ENCODE peak calls at places on chromosomes 4 and X, in six cellular contexts. One of them, this sample, is unnamed.

GRCh38 chr4:142312391-142312790 is 533.7 kb downstream of the INPP4B start:
- DNase-seq in endothelial cell: no peak
- DNase-seq in M059J: no peak
- DNase-seq in stimulated activated naive B cell treated with anti-CD40 and anti-IgM and Interleukin-4, amounts not matched to agents 10 μg/mL and 1 μg/mL and 100 μg/mL, for 72 hours: no peak
- DNase-seq in amniotic epithelial cell: no peak
- DNase-seq in SW480: no peak
- DNase-seq in this sample: no peak

GRCh38 chr4:74932832-74933561 is at the start of gene PARM1:
- DNase-seq in endothelial cell: peak; percentile 91
- DNase-seq in M059J: peak; percentile 63
- DNase-seq in stimulated activated naive B cell treated with anti-CD40 and anti-IgM and Interleukin-4, amounts not matched to agents 10 μg/mL and 1 μg/mL and 100 μg/mL, for 72 hours: peak; percentile 81
- DNase-seq in amniotic epithelial cell: peak; percentile 77
- DNase-seq in SW480: peak; percentile 68
- DNase-seq in this sample: no peak

GRCh38 chrX:154002215-154002719 is 17.4 kb downstream of the IRAK1 start:
- DNase-seq in endothelial cell: no peak
- DNase-seq in M059J: peak; percentile 87
- DNase-seq in stimulated activated naive B cell treated with anti-CD40 and anti-IgM and Interleukin-4, amounts not matched to agents 10 μg/mL and 1 μg/mL and 100 μg/mL, for 72 hours: peak; percentile 49
- DNase-seq in amniotic epithelial cell: peak; percentile 84
- DNase-seq in SW480: peak; percentile 71
- DNase-seq in this sample: no peak

GRCh38 chrX:71366674-71367256 is 608 bp downstream of the TAF1 start:
- DNase-seq in endothelial cell: peak; percentile 21
- DNase-seq in M059J: peak; percentile 38
- DNase-seq in stimulated activated naive B cell treated with anti-CD40 and anti-IgM and Interleukin-4, amounts not matched to agents 10 μg/mL and 1 μg/mL and 100 μg/mL, for 72 hours: peak; percentile 7
- DNase-seq in amniotic epithelial cell: peak; percentile 8
- DNase-seq in SW480: peak; percentile 27
- DNase-seq in this sample: peak; percentile 13

GRCh38 chrX:131279617-131280016 is 9.5 kb downstream of the IGSF1 start:
- DNase-seq in endothelial cell: no peak
- DNase-seq in M059J: no peak
- DNase-seq in stimulated activated naive B cell treated with anti-CD40 and anti-IgM and Interleukin-4, amounts not matched to agents 10 μg/mL and 1 μg/mL and 100 μg/mL, for 72 hours: no peak
- DNase-seq in amniotic epithelial cell: no peak
- DNase-seq in SW480: no peak
- DNase-seq in this sample: no peak

GRCh38 chr4:7970031-7970946 is 30.6 kb upstream of the AFAP1 start:
- DNase-seq in endothelial cell: no peak
- DNase-seq in M059J: peak; percentile 88
- DNase-seq in stimulated activated naive B cell treated with anti-CD40 and anti-IgM and Interleukin-4, amounts not matched to agents 10 μg/mL and 1 μg/mL and 100 μg/mL, for 72 hours: no peak
- DNase-seq in amniotic epithelial cell: peak; percentile 85
- DNase-seq in SW480: peak; percentile 46
- DNase-seq in this sample: no peak

GRCh38 chr4:89712141-89712540 is 124.8 kb downstream of the SNCA start:
- DNase-seq in endothelial cell: no peak
- DNase-seq in M059J: no peak
- DNase-seq in stimulated activated naive B cell treated with anti-CD40 and anti-IgM and Interleukin-4, amounts not matched to agents 10 μg/mL and 1 μg/mL and 100 μg/mL, for 72 hours: no peak
- DNase-seq in amniotic epithelial cell: no peak
- DNase-seq in SW480: no peak
- DNase-seq in this sample: no peak

GRCh38 chrX:72079607-72080006 is 52.1 kb downstream of the RTL5 start:
- DNase-seq in endothelial cell: peak; percentile 48
- DNase-seq in M059J: no peak
- DNase-seq in stimulated activated naive B cell treated with anti-CD40 and anti-IgM and Interleukin-4, amounts not matched to agents 10 μg/mL and 1 μg/mL and 100 μg/mL, for 72 hours: no peak
- DNase-seq in amniotic epithelial cell: no peak
- DNase-seq in SW480: no peak
- DNase-seq in this sample: no peak

GRCh38 chrX:41293269-41293668 is 40.7 kb upstream of the DDX3X start:
- DNase-seq in endothelial cell: no peak
- DNase-seq in M059J: peak; percentile 24
- DNase-seq in stimulated activated naive B cell treated with anti-CD40 and anti-IgM and Interleukin-4, amounts not matched to agents 10 μg/mL and 1 μg/mL and 100 μg/mL, for 72 hours: no peak
- DNase-seq in amniotic epithelial cell: no peak
- DNase-seq in SW480: no peak
- DNase-seq in this sample: no peak

GRCh38 chrX:5730561-5730960 is 498.1 kb downstream of the NLGN4X start:
- DNase-seq in endothelial cell: no peak
- DNase-seq in M059J: no peak
- DNase-seq in stimulated activated naive B cell treated with anti-CD40 and anti-IgM and Interleukin-4, amounts not matched to agents 10 μg/mL and 1 μg/mL and 100 μg/mL, for 72 hours: no peak
- DNase-seq in amniotic epithelial cell: no peak
- DNase-seq in SW480: no peak
- DNase-seq in this sample: no peak